ENCODE peak calls at places on chromosomes 13 and 19, in six cellular contexts. V is CD8-positive, alpha-beta memory T cell; T is body of pancreas; I is heart left ventricle; E is pancreas; U is prostate gland. Z is an unnamed sample. For H3K4me1 and H3K9me3, the result is how much of the 10 kb centered on the place peaks cover.

GRCh38 chr13:107993239-107993948 is 221.9 kb downstream of the LIG4 start:
- DNase-seq in V (no peak), T (no peak), I (no peak), E (no peak), U (no peak), Z (no peak)

GRCh38 chr13:78491978-78492377 is 111.4 kb downstream of the POU4F1 start:
- DNase-seq in V (no peak), T (no peak), I (no peak), E (no peak), U (no peak), Z (no peak)

GRCh38 chr13:103291226-103291625 is 225.0 kb upstream of the SLC10A2 start:
- DNase-seq in V (no peak), T (no peak), I (no peak), E (no peak), U (no peak), Z (no peak)

GRCh38 chr19:10566408-10566657 is 523 bp upstream of the KRI1 start:
- DNase-seq in V (no peak), T (no peak), I (no peak), E (no peak), U (no peak), Z (no peak)

GRCh38 chr13:23427342-23428182 is 5.9 kb downstream of the SACS start:
- DNase-seq in V (no peak), T (peak), I (no peak), E (peak), U (peak), Z (no peak)

GRCh38 chr13:37303610-37304009 is 198.1 kb upstream of the CSNK1A1L start:
- DNase-seq in V (no peak), T (no peak), I (no peak), E (no peak), U (no peak), Z (no peak)

GRCh38 chr19:6450166-6450565 is 9.4 kb downstream of the SLC25A23 start:
- DNase-seq in V (no peak), T (no peak), I (no peak), E (no peak), U (no peak), Z (no peak)

GRCh38 chr13:30616927-30617314 is 799 bp upstream of the USPL1 start:
- DNase-seq in V (peak), T (peak), I (peak), E (peak), U (peak), Z (peak)

DNA sequence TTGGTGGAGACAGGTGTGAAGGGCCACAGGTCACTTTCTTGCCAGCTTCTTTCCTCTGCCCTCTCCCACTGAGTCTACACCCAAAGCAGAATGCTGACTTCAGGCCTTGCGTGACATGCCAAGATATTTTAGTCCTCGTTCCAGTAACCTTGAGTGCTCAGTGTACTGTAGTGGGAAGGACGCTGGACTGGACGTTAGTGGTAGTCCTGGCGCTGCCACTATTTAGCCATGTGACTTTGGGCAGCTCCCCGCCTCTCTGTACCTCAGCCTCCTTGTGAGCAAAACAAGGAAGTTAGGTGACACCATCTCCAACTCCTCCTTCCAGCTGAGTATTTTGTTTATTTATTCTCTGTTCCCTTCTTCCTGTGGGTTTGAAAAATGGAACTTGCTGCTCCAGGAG is 86.1 kb downstream of the FRY start:
- DNase-seq in V (no peak), T (peak), I (peak), E (peak), U (no peak), Z (no peak)
- H3K4me1 ChIP-seq in V (under half), T (under half), I (under half), E (under half), U (under half), Z (under half)

GRCh38 chr13:113955691-113956090 is 18.2 kb downstream of the C13orf46 start:
- DNase-seq in V (no peak), T (no peak), I (peak), E (peak), U (no peak), Z (no peak)

GRCh38 chr13:113960276-113960948 is 13.5 kb downstream of the C13orf46 start:
- DNase-seq in V (no peak), T (no peak), I (no peak), E (peak), U (no peak), Z (no peak)

GRCh38 chr13:113959198-113959597 is 14.7 kb downstream of the C13orf46 start:
- DNase-seq in V (no peak), T (no peak), I (no peak), E (peak), U (no peak), Z (no peak)

GRCh38 chr13:113956571-113956970 is 17.3 kb downstream of the C13orf46 start:
- DNase-seq in V (no peak), T (no peak), I (peak), E (peak), U (no peak), Z (no peak)

GRCh38 chr13:113958373-113958772 is 15.5 kb downstream of the C13orf46 start:
- DNase-seq in V (no peak), T (no peak), I (peak), E (peak), U (no peak), Z (no peak)
- H3K9me3 ChIP-seq in V (under half), T (under half), I (under half), E (under half), U (under half), Z (under half)

GRCh38 chr13:113836917-113837553 is 26.8 kb downstream of the GAS6 start:
- DNase-seq in V (no peak), T (peak), I (peak), E (peak), U (peak), Z (no peak)
- H3K4me1 ChIP-seq in V (under half), T (under half), I (under half), E (under half), U (under half), Z (under half)

DNA sequence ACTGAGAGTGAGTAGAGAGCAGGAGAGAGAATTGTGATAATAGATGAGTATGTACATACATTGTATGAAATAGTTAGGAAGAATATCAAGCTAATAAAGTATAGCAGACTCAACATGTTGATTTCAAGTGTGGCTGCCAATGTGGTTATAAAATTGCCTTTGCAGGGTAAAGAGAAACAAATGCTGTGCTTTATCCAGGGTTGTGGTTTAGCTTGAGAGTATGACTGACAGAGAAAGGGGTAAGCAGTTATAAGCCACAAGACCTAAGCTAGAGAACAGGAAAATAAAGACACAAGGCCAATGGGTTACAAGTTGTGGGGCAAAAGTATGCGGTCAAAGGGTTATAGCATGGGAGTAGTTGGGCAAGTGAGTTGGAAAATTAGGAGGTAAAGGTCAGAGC is 1217.5 kb downstream of the DIAPH3 start:
- DNase-seq in V (no peak), T (no peak), I (no peak), E (no peak), U (no peak), Z (no peak)
- H3K9me3 ChIP-seq in V (under half), T (under half), I (under half), E (under half), U (under half), Z (under half)

Z was measured in iPS DF 6.9.